ENCODE peak calls at places on chromosomes 12 and 14, in six cellular contexts. H is A549, I is endothelial cell of umbilical vein, J is GM12878, P is K562, C is HepG2. B is an unnamed sample.

GRCh38 chr12:27012239-27012981 is 1.8 kb downstream of the TM7SF3 start:
- DNase-seq in H (no peak), I (no peak), J (no peak), P (no peak), C (peak; percentile 41), B (peak; percentile 36)

GRCh38 chr12:132356686-132357622 is 27.6 kb upstream of the GALNT9 start:
- DNase-seq in H (peak; percentile 67), I (peak; percentile 51), J (no peak), P (no peak), C (no peak), B (peak; percentile 95)

GRCh38 chr12:51219345-51219744 is 1.5 kb upstream of the POU6F1 start:
- DNase-seq in H (no peak), I (no peak), J (no peak), P (no peak), C (peak; percentile 57), B (no peak)

GRCh38 chr14:24075485-24076301 is 4.3 kb downstream of the CPNE6 start:
- DNase-seq in H (no peak), I (no peak), J (no peak), P (no peak), C (no peak), B (no peak)

GRCh38 chr12:49671051-49671765 is 36.0 kb downstream of the FMNL3 start:
- DNase-seq in H (no peak), I (peak; percentile 39), J (no peak), P (no peak), C (no peak), B (peak; percentile 69)

GRCh38 chr12:1422604-1423315 is 171.6 kb downstream of the FBXL14 start:
- DNase-seq in H (no peak), I (no peak), J (peak; percentile 83), P (no peak), C (no peak), B (no peak)

GRCh38 chr12:71958457-71958856 is 19.8 kb downstream of the TPH2 start:
- DNase-seq in H (no peak), I (no peak), J (no peak), P (no peak), C (no peak), B (no peak)

GRCh38 chr12:1360812-1361211 is 233.6 kb downstream of the FBXL14 start:
- DNase-seq in H (no peak), I (no peak), J (no peak), P (no peak), C (no peak), B (no peak)

GRCh38 chr12:32455607-32456063 is 56.3 kb downstream of the FGD4 start:
- DNase-seq in H (peak; percentile 66), I (peak; percentile 91), J (no peak), P (peak; percentile 31), C (peak; percentile 55), B (peak; percentile 81)

GRCh38 chr12:94336201-94336915 is 123.3 kb downstream of the CEP83 start:
- DNase-seq in H (no peak), I (peak; percentile 81), J (no peak), P (no peak), C (no peak), B (peak; percentile 31)

GRCh38 chr14:84826349-84826748 is 703.6 kb upstream of the FLRT2 start:
- DNase-seq in H (no peak), I (peak; percentile 14), J (no peak), P (no peak), C (no peak), B (no peak)

GRCh38 chr14:93132472-93133065 is 16.8 kb upstream of the ITPK1 start:
- DNase-seq in H (peak; percentile 59), I (peak; percentile 52), J (no peak), P (peak; percentile 13), C (peak; percentile 70), B (peak; percentile 55)

GRCh38 chr14:96170961-96171592 is 33.6 kb upstream of the BDKRB2 start:
- DNase-seq in H (no peak), I (no peak), J (no peak), P (no peak), C (no peak), B (no peak)

GRCh38 chr12:102513739-102514138 is 33.4 kb upstream of the IGF1 start:
- DNase-seq in H (no peak), I (no peak), J (no peak), P (no peak), C (no peak), B (no peak)

GRCh38 chr12:114873656-114874055 is 189.7 kb upstream of the TBX3 start:
- DNase-seq in H (no peak), I (no peak), J (no peak), P (no peak), C (no peak), B (no peak)

GRCh38 chr12:644818-645552 is 18.3 kb downstream of the NINJ2 start:
- DNase-seq in H (no peak), I (no peak), J (no peak), P (no peak), C (no peak), B (no peak)

GRCh38 chr12:6560501-6561205 is 4.8 kb upstream of the IFFO1 start:
- DNase-seq in H (no peak), I (no peak), J (no peak), P (no peak), C (no peak), B (no peak)

GRCh38 chr12:111443586-111443985 is 37.9 kb downstream of the SH2B3 start:
- DNase-seq in H (no peak), I (no peak), J (no peak), P (no peak), C (no peak), B (peak; percentile 78)

GRCh38 chr14:22845821-22846625 is 9.6 kb downstream of the MMP14 start:
- DNase-seq in H (no peak), I (no peak), J (no peak), P (no peak), C (no peak), B (no peak)

GRCh38 chr12:22101749-22102243 is 55.8 kb downstream of the CMAS start:
- DNase-seq in H (no peak), I (peak; percentile 78), J (no peak), P (no peak), C (no peak), B (peak; percentile 51)

GRCh38 chr12:14824012-14824634 is 10.1 kb upstream of the SMCO3 start:
- DNase-seq in H (no peak), I (no peak), J (no peak), P (no peak), C (no peak), B (no peak)

GRCh38 chr14:100523536-100524025 is 63.6 kb downstream of the BEGAIN start:
- DNase-seq in H (no peak), I (no peak), J (no peak), P (no peak), C (no peak), B (no peak)

GRCh38 chr12:52204095-52204930 is 12.5 kb upstream of the KRT80 start:
- DNase-seq in H (no peak), I (no peak), J (no peak), P (no peak), C (no peak), B (peak; percentile 46)

GRCh38 chr12:6963741-6964446 is 6.6 kb downstream of the PHB2 start:
- DNase-seq in H (no peak), I (no peak), J (no peak), P (no peak), C (no peak), B (no peak)

GRCh38 chr12:57764662-57765002 is 2.2 kb downstream of the CYP27B1 start:
- DNase-seq in H (no peak), I (no peak), J (no peak), P (no peak), C (no peak), B (no peak)

GRCh38 chr14:24943024-24943423 is 106.9 kb downstream of the STXBP6 start:
- DNase-seq in H (no peak), I (no peak), J (no peak), P (no peak), C (no peak), B (no peak)

GRCh38 chr12:93198086-93198485 is 179.6 kb upstream of the NUDT4 start:
- DNase-seq in H (peak; percentile 19), I (peak; percentile 22), J (no peak), P (no peak), C (peak; percentile 39), B (no peak)

GRCh38 chr12:53942467-53942997 is 3.9 kb downstream of the HOXC13 start:
- DNase-seq in H (no peak), I (no peak), J (no peak), P (no peak), C (no peak), B (no peak)

GRCh38 chr12:53941750-53942149 is 3.1 kb downstream of the HOXC13 start:
- DNase-seq in H (no peak), I (no peak), J (no peak), P (no peak), C (no peak), B (no peak)

GRCh38 chr12:53948650-53949593 is 5.8 kb upstream of the HOXC12 start:
- DNase-seq in H (no peak), I (no peak), J (no peak), P (peak; percentile 72), C (peak; percentile 12), B (peak; percentile 73)

GRCh38 chr12:53944209-53944608 is 5.6 kb downstream of the HOXC13 start:
- DNase-seq in H (no peak), I (no peak), J (no peak), P (no peak), C (no peak), B (no peak)

GRCh38 chr12:53944907-53945847 is 6.5 kb downstream of the HOXC13 start:
- DNase-seq in H (no peak), I (no peak), J (no peak), P (no peak), C (no peak), B (no peak)
- TF ChIP-seq CTCF in H (no peak), I (no peak), J (no peak), P (no peak), C (no peak), B (no peak)

GRCh38 chr14:104794099-104794498 is 1.4 kb downstream of the AKT1 start:
- DNase-seq in H (peak; percentile 73), I (peak; percentile 57), J (no peak), P (peak; percentile 70), C (peak; percentile 57), B (peak; percentile 55)
- TF ChIP-seq MYC in H (no peak), I (no peak), J (no peak), P (no peak), C (no peak), B (peak; percentile 6)

GRCh38 chr14:53608369-53608768 is 348.3 kb downstream of the BMP4 start:
- DNase-seq in H (peak; percentile 73), I (no peak), J (no peak), P (no peak), C (no peak), B (no peak)

GRCh38 chr14:53609009-53609408 is 347.6 kb downstream of the BMP4 start:
- DNase-seq in H (no peak), I (no peak), J (no peak), P (no peak), C (no peak), B (no peak)

GRCh38 chr14:53601409-53601808 is 355.2 kb downstream of the BMP4 start:
- DNase-seq in H (no peak), I (no peak), J (no peak), P (no peak), C (no peak), B (no peak)

GRCh38 chr14:53603994-53604393 is 352.6 kb downstream of the BMP4 start:
- DNase-seq in H (no peak), I (no peak), J (no peak), P (no peak), C (no peak), B (no peak)

GRCh38 chr14:53605562-53605961 is 351.1 kb downstream of the BMP4 start:
- DNase-seq in H (no peak), I (no peak), J (no peak), P (no peak), C (no peak), B (no peak)
- TF ChIP-seq CTCF in H (no peak), I (no peak), J (no peak), P (no peak), C (no peak), B (no peak)

GRCh38 chr14:36270191-36270590 is 50.2 kb downstream of the MBIP start:
- DNase-seq in H (no peak), I (no peak), J (no peak), P (no peak), C (no peak), B (no peak)
- TF ChIP-seq MYC in H (no peak), I (no peak), J (no peak), P (no peak), C (no peak), B (no peak)

B was measured in NB4.